ENCODE peak calls at places on chromosomes 12 and 14, in eight cellular contexts. N is foreskin fibroblast, G is HCT116, E is B cell, A is A549, X is psoas muscle, Z is kidney, Y is AG04450. U is an unnamed sample.

GRCh38 chr12:60494249-60494648 is 898.4 kb downstream of the SLC16A7 start:
- DNase-seq in X (no peak), N (peak; percentile 65), E (no peak), Z (no peak), G (peak; percentile 31), Y (peak; percentile 27), A (peak; percentile 52), U (no peak)

GRCh38 chr12:57227315-57228115 is 2.0 kb upstream of the SHMT2 start:
- DNase-seq in E (no peak), X (no peak), Y (no peak), A (no peak), G (no peak), N (peak; percentile 53), Z (no peak), U (no peak)

GRCh38 chr14:76929927-76930326 is 98.6 kb downstream of the IRF2BPL start:
- DNase-seq in Z (no peak), E (peak; percentile 39), Y (no peak), G (no peak), X (no peak), A (no peak), N (no peak), U (no peak)

GRCh38 chr12:45246202-45246601 is 30.3 kb downstream of the ANO6 start:
- DNase-seq in Z (no peak), N (no peak), Y (no peak), G (no peak), A (no peak), E (no peak), X (no peak), U (no peak)

GRCh38 chr12:63070709-63071108 is 80.3 kb downstream of the AVPR1A start:
- DNase-seq in E (no peak), A (no peak), G (no peak), N (peak; percentile 12), Z (no peak), X (no peak), Y (no peak), U (no peak)

GRCh38 chr12:69726922-69727321 is 11.7 kb upstream of the RAB3IP start:
- DNase-seq in Y (no peak), X (no peak), G (no peak), A (no peak), Z (no peak), N (no peak), E (no peak), U (no peak)

GRCh38 chr12:70360218-70360617 is 5.9 kb upstream of the KCNMB4 start:
- DNase-seq in X (no peak), E (no peak), Y (no peak), A (no peak), N (no peak), G (no peak), Z (no peak), U (no peak)

GRCh38 chr12:82596484-82596883 is 90.2 kb upstream of the TMTC2 start:
- DNase-seq in X (no peak), Y (no peak), A (no peak), Z (no peak), G (no peak), N (no peak), E (no peak), U (no peak)

GRCh38 chr12:94603434-94604068 is 46.8 kb downstream of the TMCC3 start:
- DNase-seq in Z (no peak), A (peak; percentile 27), Y (no peak), E (peak; percentile 67), G (peak; percentile 22), N (peak; percentile 26), X (no peak), U (peak; percentile 26)

GRCh38 chr12:68805592-68806120 is 2.3 kb upstream of the MDM2 start:
- DNase-seq in X (no peak), Z (no peak), A (no peak), Y (no peak), N (peak; percentile 25), G (no peak), E (no peak), U (no peak)

GRCh38 chr14:25909361-25909760 is 688.5 kb downstream of the NOVA1 start:
- DNase-seq in Z (no peak), X (no peak), G (no peak), E (no peak), Y (no peak), N (no peak), A (no peak), U (no peak)

GRCh38 chr12:53208877-53209463 is 1.9 kb upstream of the ITGB7 start:
- DNase-seq in A (no peak), E (peak; percentile 62), Y (no peak), G (no peak), Z (no peak), N (no peak), X (no peak), U (no peak)

GRCh38 chr14:69673099-69673498 is 61.7 kb downstream of the SUSD6 start:
- DNase-seq in G (no peak), E (peak; percentile 70), X (no peak), N (no peak), A (no peak), Z (no peak), Y (no peak), U (no peak)

GRCh38 chr14:80414080-80414479 is 202.8 kb upstream of the DIO2 start:
- DNase-seq in X (no peak), E (no peak), Z (no peak), Y (no peak), G (no peak), A (no peak), N (no peak), U (no peak)

GRCh38 chr12:53593031-53593430 is 33.2 kb downstream of the ATF7 start:
- DNase-seq in A (no peak), X (no peak), Z (no peak), E (no peak), N (no peak), Y (no peak), G (no peak), U (no peak)

GRCh38 chr14:101102875-101103274 is 199.4 kb upstream of the RTL1 start:
- DNase-seq in E (no peak), Y (no peak), X (no peak), N (peak; percentile 6), G (no peak), A (no peak), Z (peak; percentile 66), U (peak; percentile 13)

GRCh38 chr12:121214855-121215745 is 5.2 kb downstream of the P2RX4 start:
- DNase-seq in Y (peak; percentile 75), N (peak; percentile 95), Z (peak; percentile 37), E (no peak), X (no peak), G (peak; percentile 75), A (peak; percentile 91), U (no peak)

GRCh38 chr12:98572010-98572409 is 21.5 kb upstream of the SLC25A3 start:
- DNase-seq in Z (no peak), N (no peak), X (no peak), A (peak; percentile 29), G (no peak), E (no peak), Y (no peak), U (no peak)
- TF ChIP-seq CTCF in Z (no peak), N (no peak), X (no peak), A (no peak), G (peak; percentile 72), E (peak; percentile 12), Y (peak; percentile 41), U (no peak)

DNA sequence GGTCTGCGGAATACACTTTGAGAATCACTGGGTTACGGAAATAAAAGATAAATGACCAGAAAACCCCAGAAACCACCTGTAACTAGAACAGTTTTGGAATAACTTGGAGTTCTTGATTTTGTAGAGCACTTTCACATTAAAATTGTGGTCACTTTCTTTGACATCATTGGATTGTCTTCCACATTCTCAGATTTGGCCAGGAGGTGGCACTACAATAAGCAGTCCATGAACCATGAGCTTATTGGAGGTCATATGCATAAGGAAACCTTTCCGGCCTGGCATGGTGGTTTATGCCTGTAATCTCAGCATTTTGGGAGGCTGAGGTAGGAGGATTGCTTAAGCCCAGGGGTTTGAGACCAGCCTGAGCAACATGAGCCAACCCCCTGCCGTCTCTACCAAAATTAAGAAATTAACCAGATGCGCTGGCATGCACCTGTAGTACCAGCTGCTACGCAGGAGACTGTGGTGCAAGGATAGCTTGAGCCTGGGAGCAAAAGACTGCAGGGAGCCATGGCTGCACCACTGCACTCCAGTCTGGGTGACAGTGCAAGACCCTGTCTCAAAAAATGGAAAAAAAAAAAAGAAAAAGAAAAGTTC is 107.7 kb upstream of the CAND1 start:
- DNase-seq in N (peak; percentile 47), Y (no peak), G (no peak), X (no peak), E (peak; percentile 34), A (peak; percentile 51), Z (no peak), U (no peak)
- TF ChIP-seq CTCF in N (peak; percentile 64), Y (peak; percentile 60), G (peak; percentile 71), X (peak; percentile 54), E (peak; percentile 71), A (peak; percentile 54), Z (peak; percentile 49), U (peak; percentile 24)

DNA sequence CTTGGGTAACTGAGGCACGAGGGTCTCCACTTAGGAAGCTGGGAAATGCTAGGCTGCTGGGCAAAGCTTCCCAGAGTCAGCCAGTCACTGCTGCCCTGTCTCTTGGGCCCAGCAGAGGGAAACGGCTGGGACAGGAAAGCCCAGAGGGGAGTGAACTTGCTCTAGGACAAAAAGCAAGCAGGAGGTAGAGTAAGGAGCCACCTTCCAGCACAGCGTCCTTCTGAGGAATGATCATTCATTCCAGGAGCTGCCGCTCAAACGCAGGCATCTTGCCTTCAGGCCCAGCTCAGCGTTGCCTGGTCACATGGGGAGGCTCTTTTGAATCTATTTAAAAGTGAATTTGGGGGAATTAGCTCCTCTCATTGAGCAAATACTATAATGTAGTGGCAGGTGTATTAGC is 118.6 kb downstream of the CRACR2A start:
- DNase-seq in G (no peak), Z (no peak), N (no peak), X (no peak), Y (no peak), E (no peak), A (no peak), U (no peak)
- TF ChIP-seq CTCF in G (no peak), Z (no peak), N (no peak), X (no peak), Y (no peak), E (no peak), A (no peak), U (no peak)

GRCh38 chr14:61489932-61490331 is 168.6 kb downstream of the PRKCH start:
- DNase-seq in E (no peak), Y (no peak), N (peak; percentile 70), A (peak; percentile 55), X (peak; percentile 42), Z (no peak), G (no peak), U (peak; percentile 67)
- TF ChIP-seq CTCF in E (no peak), Y (no peak), N (no peak), A (no peak), X (no peak), Z (no peak), G (no peak), U (no peak)

GRCh38 chr12:95959107-95959506 is 16.0 kb downstream of the AMDHD1 start:
- DNase-seq in X (no peak), Z (no peak), E (no peak), G (peak; percentile 29), A (peak; percentile 66), Y (no peak), N (peak; percentile 34), U (no peak)
- TF ChIP-seq CTCF in X (no peak), Z (no peak), E (no peak), G (no peak), A (peak; percentile 31), Y (peak; percentile 27), N (peak; percentile 19), U (no peak)

U was measured in tibial artery.